ENCODE peak calls at places on chromosomes 4 and X, in ten cellular contexts. V, W, I, Q, A, Y, Z, M, E and X are unnamed samples.

GRCh38 chr4:38308728-38309315 is 348.6 kb downstream of the PTTG2 start:
- DNase-seq in V (peak; percentile 60), W (no peak), I (no peak), Q (no peak), A (no peak), Y (no peak), Z (no peak), M (no peak), E (no peak), X (no peak)

GRCh38 chr4:20386001-20386740 is 134.5 kb downstream of the SLIT2 start:
- DNase-seq in V (no peak), W (no peak), I (no peak), Q (no peak), A (no peak), Y (no peak), Z (no peak), M (no peak), E (no peak), X (no peak)

GRCh38 chr4:78666830-78667258 is 109.3 kb upstream of the BMP2K start:
- DNase-seq in V (no peak), W (no peak), I (no peak), Q (no peak), A (no peak), Y (no peak), Z (no peak), M (no peak), E (no peak), X (no peak)

GRCh38 chr4:175776217-175776616 is 35.8 kb downstream of the GPM6A start:
- DNase-seq in V (no peak), W (no peak), I (peak; percentile 40), Q (no peak), A (no peak), Y (no peak), Z (peak; percentile 83), M (no peak), E (no peak), X (no peak)

GRCh38 chr4:57430706-57431105 is 320.5 kb upstream of the IGFBP7 start:
- DNase-seq in V (no peak), W (no peak), I (no peak), Q (no peak), A (no peak), Y (no peak), Z (no peak), M (no peak), E (no peak), X (no peak)

GRCh38 chr4:149823770-149824221 is 8.2 kb upstream of the IQCM start:
- DNase-seq in V (peak; percentile 88), W (no peak), I (no peak), Q (peak; percentile 70), A (no peak), Y (peak; percentile 29), Z (no peak), M (peak; percentile 62), E (no peak), X (no peak)

GRCh38 chrX:49082472-49082871 is 2.8 kb upstream of the WDR45 start:
- DNase-seq in V (no peak), W (no peak), I (no peak), Q (no peak), A (no peak), Y (no peak), Z (no peak), M (no peak), E (no peak), X (no peak)

GRCh38 chrX:110992611-110993010 is 103.4 kb upstream of the PAK3 start:
- DNase-seq in V (peak; percentile 2), W (no peak), I (peak; percentile 11), Q (no peak), A (peak; percentile 10), Y (peak; percentile 3), Z (peak; percentile 21), M (peak; percentile 1), E (peak; percentile 3), X (peak; percentile 60)